ENCODE peak calls at places on chromosome 18, in eight cellular contexts. F is WERI-Rb-1, E is GM20000, L is kidney, G is heart right ventricle, O is H9, C is lung, A is coronary artery. R is an unnamed sample.

GRCh38 chr18:22283397-22283796 is 114.0 kb downstream of the GATA6 start:
- DNase-seq in F (no peak), E (no peak), L (no peak), G (no peak), O (no peak), C (no peak), A (no peak), R (no peak)

GRCh38 chr18:54960197-54960596 is 936 bp upstream of the CCDC68 start:
- DNase-seq in F (no peak), E (no peak), L (no peak), G (no peak), O (no peak), C (no peak), A (no peak), R (no peak)

GRCh38 chr18:11990541-11990940 is 9.2 kb downstream of the IMPA2 start:
- DNase-seq in F (no peak), E (no peak), L (peak), G (no peak), O (no peak), C (no peak), A (no peak), R (no peak)

GRCh38 chr18:66344227-66344626 is 259.7 kb downstream of the CDH19 start:
- DNase-seq in F (no peak), E (no peak), L (no peak), G (no peak), O (no peak), C (peak), A (no peak), R (no peak)

GRCh38 chr18:35682282-35682867 is 100.8 kb downstream of the GALNT1 start:
- DNase-seq in F (no peak), E (no peak), L (no peak), G (no peak), O (no peak), C (no peak), A (no peak), R (no peak)

GRCh38 chr18:58716046-58716766 is 44.9 kb downstream of the MALT1 start:
- DNase-seq in F (no peak), E (peak), L (no peak), G (no peak), O (no peak), C (no peak), A (no peak), R (no peak)

GRCh38 chr18:35236964-35237363 is 3.9 kb upstream of the ZNF397 start:
- DNase-seq in F (no peak), E (no peak), L (no peak), G (no peak), O (no peak), C (no peak), A (no peak), R (no peak)

GRCh38 chr18:31103423-31103822 is 1.2 kb upstream of the DSC2 start:
- DNase-seq in F (no peak), E (no peak), L (no peak), G (no peak), O (no peak), C (no peak), A (no peak), R (no peak)

GRCh38 chr18:69161383-69162028 is 239.2 kb upstream of the DOK6 start:
- DNase-seq in F (no peak), E (no peak), L (peak), G (no peak), O (no peak), C (no peak), A (no peak), R (no peak)

GRCh38 chr18:29693334-29693733 is 1349.2 kb downstream of the DSC3 start:
- DNase-seq in F (no peak), E (no peak), L (no peak), G (no peak), O (no peak), C (no peak), A (no peak), R (no peak)

GRCh38 chr18:75139226-75139911 is 69.6 kb downstream of the PTGR3 start:
- DNase-seq in F (peak), E (no peak), L (no peak), G (no peak), O (no peak), C (no peak), A (peak), R (no peak)

GRCh38 chr18:45167631-45168225 is 447.5 kb upstream of the SLC14A2 start:
- DNase-seq in F (no peak), E (no peak), L (no peak), G (no peak), O (no peak), C (no peak), A (no peak), R (no peak)

GRCh38 chr18:48942554-48943261 is 8.1 kb downstream of the SMAD7 start:
- DNase-seq in F (no peak), E (no peak), L (peak), G (no peak), O (no peak), C (peak), A (peak), R (peak)

GRCh38 chr18:32427084-32427933 is 43.4 kb downstream of the GAREM1 start:
- DNase-seq in F (no peak), E (no peak), L (no peak), G (no peak), O (no peak), C (no peak), A (no peak), R (no peak)

GRCh38 chr18:11002796-11003195 is 146.6 kb downstream of the PIEZO2 start:
- DNase-seq in F (no peak), E (no peak), L (no peak), G (no peak), O (no peak), C (no peak), A (no peak), R (no peak)

GRCh38 chr18:52541056-52541455 is 201.1 kb downstream of the DCC start:
- DNase-seq in F (no peak), E (no peak), L (no peak), G (no peak), O (no peak), C (no peak), A (no peak), R (no peak)

GRCh38 chr18:48422947-48423378 is 13.8 kb upstream of the ZBTB7C start:
- DNase-seq in F (no peak), E (no peak), L (no peak), G (no peak), O (peak), C (no peak), A (no peak), R (peak)

GRCh38 chr18:44733754-44734465 is 53.2 kb downstream of the SETBP1 start:
- DNase-seq in F (no peak), E (no peak), L (no peak), G (no peak), O (no peak), C (no peak), A (no peak), R (no peak)

GRCh38 chr18:32480581-32480980 is 9.9 kb upstream of the GAREM1 start:
- DNase-seq in F (no peak), E (no peak), L (no peak), G (no peak), O (no peak), C (no peak), A (no peak), R (no peak)

GRCh38 chr18:65786400-65786948 is 35.7 kb downstream of the CDH7 start:
- DNase-seq in F (no peak), E (no peak), L (no peak), G (no peak), O (no peak), C (no peak), A (no peak), R (no peak)

GRCh38 chr18:79047556-79048244 is 21.5 kb upstream of the ATP9B start:
- DNase-seq in F (no peak), E (no peak), L (no peak), G (no peak), O (no peak), C (no peak), A (no peak), R (no peak)

DNA sequence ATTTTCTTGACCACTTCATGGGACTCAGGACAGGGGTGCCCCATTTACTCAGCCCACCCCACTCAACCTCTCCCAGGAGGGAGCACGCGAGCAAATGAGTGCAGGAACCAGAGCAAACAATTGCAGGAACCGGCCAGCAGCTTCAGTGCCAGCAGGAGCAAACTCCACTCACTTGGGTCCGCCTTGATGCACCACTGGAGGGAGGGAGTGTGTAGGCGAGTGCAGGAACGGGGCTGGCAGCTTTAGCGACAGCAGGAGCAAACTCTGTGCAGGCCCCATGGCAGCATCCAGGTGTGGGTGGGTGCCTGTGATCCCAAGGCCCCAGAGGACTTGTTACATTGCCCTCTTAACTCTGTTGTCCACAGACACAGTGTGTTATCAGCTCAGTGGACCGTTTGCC is 1667.3 kb upstream of the CELF4 start:
- DNase-seq in F (no peak), E (no peak), L (no peak), G (no peak), O (no peak), C (no peak), A (no peak), R (no peak)
- TF ChIP-seq CTCF in F (no peak), E (no peak), L (no peak), G (no peak), O (no peak), C (no peak), A (no peak), R (no peak)

GRCh38 chr18:8608795-8609673 is at the start of gene RAB12:
- DNase-seq in F (peak), E (peak), L (peak), G (peak), O (peak), C (peak), A (peak), R (peak)
- TF ChIP-seq CTCF in F (peak), E (peak), L (peak), G (peak), O (peak), C (peak), A (peak), R (peak)

GRCh38 chr18:46518438-46518837 is 138.6 kb downstream of the LOXHD1 start:
- DNase-seq in F (peak), E (no peak), L (no peak), G (peak), O (peak), C (no peak), A (no peak), R (peak)
- TF ChIP-seq CTCF in F (peak), E (no peak), L (peak), G (peak), O (peak), C (no peak), A (no peak), R (peak)

GRCh38 chr18:25353080-25353479 is 1.1 kb upstream of the ZNF521 start:
- DNase-seq in F (no peak), E (no peak), L (no peak), G (no peak), O (no peak), C (no peak), A (no peak), R (no peak)

GRCh38 chr18:25351280-25351772 is 640 bp downstream of the ZNF521 start:
- DNase-seq in F (no peak), E (peak), L (no peak), G (no peak), O (no peak), C (no peak), A (no peak), R (peak)

GRCh38 chr18:25352629-25353005 is 651 bp upstream of the ZNF521 start:
- DNase-seq in F (no peak), E (no peak), L (no peak), G (no peak), O (no peak), C (no peak), A (no peak), R (no peak)

GRCh38 chr18:25350561-25351201 is 1.3 kb downstream of the ZNF521 start:
- DNase-seq in F (peak), E (peak), L (peak), G (peak), O (peak), C (no peak), A (no peak), R (peak)

DNA sequence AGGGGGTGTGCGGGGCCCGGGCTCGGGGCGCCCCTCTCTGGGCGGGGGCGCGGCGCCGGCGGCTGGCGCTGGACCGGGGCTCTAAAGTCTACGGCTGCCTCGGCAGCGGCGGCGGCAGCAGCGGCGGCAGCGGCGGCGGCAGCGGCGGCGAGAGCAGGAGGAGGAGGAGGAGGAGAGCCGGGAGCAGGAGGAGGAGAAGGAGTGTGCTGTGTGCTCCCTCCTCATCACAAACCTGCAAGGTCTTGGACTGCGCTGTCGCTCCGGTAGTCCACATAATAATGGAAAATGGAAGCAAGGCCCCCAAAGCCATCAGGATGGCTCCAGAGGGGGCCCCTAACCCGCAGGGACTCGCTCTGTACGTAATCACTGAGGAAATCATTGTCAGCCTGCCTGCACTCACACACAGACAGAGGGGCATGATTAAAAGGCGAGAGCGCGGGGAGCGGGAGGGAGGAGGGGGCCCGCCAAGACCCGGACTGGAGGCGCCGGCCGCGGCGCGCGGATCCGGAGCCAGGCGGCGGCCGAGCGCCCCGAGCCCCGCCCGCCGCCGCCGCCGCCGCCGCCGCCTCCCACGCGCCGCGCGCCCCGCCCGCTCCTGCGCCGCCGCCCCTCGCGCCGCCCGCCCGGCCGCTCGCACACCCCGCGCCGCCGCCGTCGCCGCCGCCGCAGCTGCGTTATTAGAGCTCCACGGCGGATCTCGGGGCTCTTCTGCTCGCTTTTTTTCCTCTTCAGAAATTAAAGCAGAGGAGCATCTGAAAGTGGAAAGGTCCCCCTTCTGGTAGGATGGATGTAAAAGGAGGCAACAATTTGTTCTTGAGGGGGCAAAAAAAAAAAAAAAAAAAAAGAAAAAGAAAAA is at the start of gene ZNF521:
- DNase-seq in F (peak), E (peak), L (peak), G (peak), O (peak), C (peak), A (peak), R (peak)
- TF ChIP-seq CTCF in F (no peak), E (no peak), L (no peak), G (peak), O (peak), C (no peak), A (no peak), R (no peak)

GRCh38 chr18:50280707-50281294 is 522 bp downstream of the MBD1 start:
- DNase-seq in F (no peak), E (no peak), L (no peak), G (no peak), O (no peak), C (no peak), A (no peak), R (no peak)

GRCh38 chr18:50281972-50282520 is 723 bp upstream of the MBD1 start:
- DNase-seq in F (no peak), E (no peak), L (no peak), G (no peak), O (no peak), C (no peak), A (no peak), R (no peak)

GRCh38 chr18:50279752-50280151 is 1.6 kb downstream of the MBD1 start:
- DNase-seq in F (no peak), E (no peak), L (no peak), G (no peak), O (no peak), C (no peak), A (no peak), R (no peak)

GRCh38 chr18:50282521-50283335 is 1.4 kb upstream of the MBD1 start:
- DNase-seq in F (peak), E (no peak), L (peak), G (peak), O (no peak), C (no peak), A (no peak), R (no peak)

DNA sequence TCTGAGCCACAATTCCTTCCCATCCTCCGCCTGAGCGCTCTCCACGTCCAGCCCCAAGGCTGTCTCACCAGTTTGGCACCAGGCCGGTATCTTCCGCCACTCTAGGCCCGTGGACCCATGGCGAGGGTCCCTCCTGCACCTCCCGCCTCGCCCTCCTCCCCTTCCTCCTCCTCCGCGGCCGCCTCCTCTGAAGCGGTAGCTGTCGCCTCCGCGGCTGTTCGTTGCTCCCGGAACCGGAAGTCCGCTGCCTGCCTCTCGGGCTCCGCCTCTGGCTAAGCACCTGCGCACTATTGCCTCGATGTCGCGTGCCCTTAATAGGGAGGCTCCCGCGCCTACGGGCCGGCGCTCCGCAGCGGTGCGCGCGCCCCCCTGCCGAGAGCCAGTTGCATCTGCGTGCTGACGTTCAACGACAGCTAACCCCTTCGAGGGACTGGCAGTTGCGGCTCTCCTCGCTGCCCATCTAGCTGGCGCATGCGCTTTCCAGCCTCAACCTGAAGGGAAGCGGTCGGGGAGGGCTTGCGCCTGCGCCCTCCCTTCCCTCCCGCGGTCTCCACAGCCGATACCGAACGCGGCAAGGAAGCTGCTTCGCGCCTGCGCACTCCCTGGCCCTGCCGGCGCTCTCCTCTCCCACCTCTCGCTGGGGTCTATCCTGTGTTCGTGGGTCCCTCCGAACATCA is at the start of gene MBD1:
- DNase-seq in F (peak), E (peak), L (peak), G (peak), O (peak), C (peak), A (peak), R (peak)
- TF ChIP-seq CTCF in F (peak), E (no peak), L (peak), G (peak), O (peak), C (no peak), A (no peak), R (no peak)

GRCh38 chr18:76847926-76848325 is 25.6 kb downstream of the ZNF236 start:
- DNase-seq in F (no peak), E (no peak), L (no peak), G (no peak), O (peak), C (no peak), A (no peak), R (no peak)
- TF ChIP-seq CTCF in F (no peak), E (no peak), L (no peak), G (no peak), O (peak), C (no peak), A (no peak), R (no peak)

GRCh38 chr18:5237723-5238370 is 40.8 kb upstream of the AKAIN1 start:
- DNase-seq in F (peak), E (peak), L (peak), G (peak), O (peak), C (peak), A (peak), R (peak)
- TF ChIP-seq CTCF in F (peak), E (no peak), L (no peak), G (no peak), O (peak), C (no peak), A (no peak), R (no peak)

GRCh38 chr18:56146565-56146964 is 491.8 kb downstream of the TXNL1 start:
- DNase-seq in F (no peak), E (no peak), L (no peak), G (no peak), O (no peak), C (no peak), A (no peak), R (no peak)
- TF ChIP-seq CTCF in F (no peak), E (no peak), L (no peak), G (no peak), O (no peak), C (no peak), A (no peak), R (no peak)

R was measured in nephron progenitor cell.